ENCODE peak calls at places on chromosomes 13 and 19, in six cellular contexts. C is Panc1, G is cardiac muscle cell, X is tibial artery, L is tibial nerve, Z is fibroblast of lung. H is an unnamed sample.
A peak's percentile ranks its signal among the peaks of the same experiment; 100 is the strongest.

GRCh38 chr13:85500716-85501256 is 298.4 kb downstream of the SLITRK6 start:
- DNase-seq in C (no peak), G (no peak), X (no peak), L (no peak), Z (no peak), H (peak; percentile 54)

GRCh38 chr19:7516878-7517277 is 975 bp downstream of the ZNF358 start:
- DNase-seq in C (no peak), G (no peak), X (no peak), L (no peak), Z (no peak), H (no peak)

GRCh38 chr19:49950956-49951526 is 9.9 kb downstream of the SIGLEC11 start:
- DNase-seq in C (no peak), G (no peak), X (no peak), L (no peak), Z (no peak), H (no peak)

GRCh38 chr19:13079542-13079986 is 23.1 kb downstream of the LYL1 start:
- DNase-seq in C (no peak), G (peak; percentile 61), X (no peak), L (no peak), Z (peak; percentile 63), H (no peak)

GRCh38 chr19:37718357-37718756 is 1.2 kb downstream of the ZNF607 start:
- DNase-seq in C (no peak), G (no peak), X (no peak), L (no peak), Z (no peak), H (no peak)

GRCh38 chr19:2775556-2776430 is 7.3 kb downstream of the SGTA start:
- DNase-seq in C (no peak), G (peak; percentile 54), X (peak; percentile 42), L (peak; percentile 53), Z (peak; percentile 73), H (no peak)

GRCh38 chr19:19459707-19460251 is 54.3 kb downstream of the GATAD2A start:
- DNase-seq in C (peak; percentile 10), G (peak; percentile 58), X (peak; percentile 61), L (no peak), Z (peak; percentile 76), H (no peak)

GRCh38 chr19:16417660-16418596 is 53.8 kb downstream of the EPS15L1 start:
- DNase-seq in C (peak; percentile 15), G (peak; percentile 60), X (peak; percentile 63), L (peak; percentile 72), Z (peak; percentile 35), H (no peak)

GRCh38 chr19:1170938-1171754 is 2.9 kb downstream of the SBNO2 start:
- DNase-seq in C (no peak), G (no peak), X (no peak), L (no peak), Z (no peak), H (no peak)
- H3K27ac ChIP-seq in C (peak overlapping the region; percentile 94), G (peak overlapping the region; percentile 67), X (peak overlapping the region; percentile 92), L (peak overlapping the region; percentile 94), Z (peak overlapping the region; percentile 97), H (peak overlapping the region; percentile 90)

GRCh38 chr13:20492036-20492435 is 33.6 kb downstream of the CRYL1 start:
- DNase-seq in C (no peak), G (no peak), X (no peak), L (no peak), Z (peak; percentile 14), H (no peak)

GRCh38 chr13:20495087-20496023 is 30.3 kb downstream of the CRYL1 start:
- DNase-seq in C (peak; percentile 42), G (peak; percentile 78), X (peak; percentile 78), L (peak; percentile 63), Z (peak; percentile 50), H (no peak)

GRCh38 chr13:20497376-20497775 is 28.3 kb downstream of the CRYL1 start:
- DNase-seq in C (no peak), G (no peak), X (no peak), L (no peak), Z (no peak), H (no peak)

GRCh38 chr13:20492641-20493040 is 33.0 kb downstream of the CRYL1 start:
- DNase-seq in C (no peak), G (peak; percentile 22), X (no peak), L (no peak), Z (peak; percentile 45), H (no peak)

GRCh38 chr13:20494656-20495055 is 31.0 kb downstream of the CRYL1 start:
- DNase-seq in C (no peak), G (no peak), X (no peak), L (no peak), Z (no peak), H (no peak)
- H3K27ac ChIP-seq in C (no peak overlapping the region), G (no peak overlapping the region), X (no peak overlapping the region), L (no peak overlapping the region), Z (no peak overlapping the region), H (no peak overlapping the region)

GRCh38 chr13:111469450-111469849 is 149.0 kb downstream of the TEX29 start:
- DNase-seq in C (no peak), G (no peak), X (no peak), L (no peak), Z (no peak), H (no peak)
- H3K27ac ChIP-seq in C (no peak overlapping the region), G (no peak overlapping the region), X (no peak overlapping the region), L (no peak overlapping the region), Z (no peak overlapping the region), H (no peak overlapping the region)

DNA sequence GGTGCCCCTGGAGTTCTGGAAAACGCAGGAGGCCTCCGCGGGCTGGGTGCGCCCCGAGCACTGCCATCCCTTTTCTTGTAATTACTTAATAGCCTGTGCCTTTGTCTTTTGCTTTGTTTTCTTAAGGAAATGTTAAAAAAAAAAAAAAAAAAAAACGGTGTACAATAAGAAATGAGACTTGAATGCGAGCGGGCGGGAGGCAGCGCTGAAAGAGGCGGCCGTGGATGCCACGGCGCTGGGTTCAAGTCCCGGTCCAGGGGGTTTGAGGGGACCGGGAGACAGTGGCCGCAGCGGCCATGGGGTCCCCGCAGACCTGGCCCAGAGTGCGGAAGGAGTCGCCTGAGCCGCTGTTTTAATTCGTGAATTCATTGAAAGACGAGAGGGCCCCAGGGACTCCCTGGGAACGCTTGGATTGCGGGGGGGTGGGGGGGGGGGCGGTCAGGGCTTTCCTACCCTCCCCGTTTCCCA is 349.1 kb upstream of the ARGLU1 start:
- DNase-seq in C (no peak), G (peak; percentile 25), X (no peak), L (no peak), Z (no peak), H (no peak)
- H3K27ac ChIP-seq in C (no peak overlapping the region), G (no peak overlapping the region), X (peak overlapping the region; percentile 89), L (peak overlapping the region; percentile 92), Z (no peak overlapping the region), H (no peak overlapping the region)